ENCODE peak calls at places on chromosomes 3 and 15, in four cellular contexts. I is upper lobe of left lung, H is heart right ventricle, F is psoas muscle. P is an unnamed sample.

GRCh38 chr3:42601898-42602581 is 1.6 kb downstream of the NKTR start:
- DNase-seq in I (no peak), F (no peak), H (no peak), P (no peak)

GRCh38 chr3:187062526-187063177 is 76.6 kb downstream of the RPL39L start:
- DNase-seq in F (no peak), H (no peak), I (no peak), P (no peak)

GRCh38 chr3:67832807-67833206 is 178.4 kb upstream of the SUCLG2 start:
- DNase-seq in F (no peak), H (no peak), I (no peak), P (no peak)

GRCh38 chr15:94855409-94856266 is 624.3 kb downstream of the MCTP2 start:
- DNase-seq in I (no peak), H (no peak), F (no peak), P (no peak)

GRCh38 chr3:141905129-141905528 is 28.7 kb downstream of the ATP1B3 start:
- DNase-seq in I (no peak), H (no peak), F (no peak), P (no peak)

GRCh38 chr3:120477826-120478225 is 27.0 kb upstream of the FSTL1 start:
- DNase-seq in I (no peak), F (no peak), H (no peak), P (no peak)

GRCh38 chr3:135970500-135971116 is 5.1 kb downstream of the PPP2R3A start:
- DNase-seq in I (no peak), H (no peak), F (no peak), P (no peak)

GRCh38 chr3:46078712-46079400 is 51.6 kb upstream of the XCR1 start:
- DNase-seq in H (peak; percentile 42), F (peak; percentile 83), I (peak; percentile 92), P (peak; percentile 98)

GRCh38 chr3:194395201-194395600 is 3.9 kb downstream of the GP5 start:
- DNase-seq in H (no peak), F (no peak), I (no peak), P (no peak)

GRCh38 chr15:52151353-52151752 is 38.8 kb upstream of the BCL2L10 start:
- DNase-seq in I (no peak), F (no peak), H (no peak), P (no peak)

GRCh38 chr3:156471431-156471830 is 83.5 kb downstream of the SSR3 start:
- DNase-seq in I (no peak), H (no peak), F (no peak), P (no peak)

GRCh38 chr3:117122609-117123008 is 413.0 kb downstream of the TUSC7 start:
- DNase-seq in I (no peak), F (no peak), H (no peak), P (no peak)

GRCh38 chr3:125313060-125313635 is 62.0 kb downstream of the ZNF148 start:
- DNase-seq in I (no peak), F (no peak), H (no peak), P (no peak)

GRCh38 chr15:90834626-90835025 is 33.8 kb upstream of the FURIN start:
- DNase-seq in F (no peak), H (no peak), I (no peak), P (no peak)

GRCh38 chr3:104785966-104786365 is 580.7 kb upstream of the ALCAM start:
- DNase-seq in I (no peak), H (no peak), F (no peak), P (no peak)

GRCh38 chr3:16249336-16249735 is 15.4 kb downstream of the DPH3 start:
- DNase-seq in F (no peak), I (no peak), H (no peak), P (no peak)

GRCh38 chr15:29835301-29835700 is 13.0 kb upstream of the TJP1 start:
- DNase-seq in I (no peak), F (no peak), H (no peak), P (no peak)

GRCh38 chr15:75353604-75354003 is 6.8 kb downstream of the NEIL1 start:
- DNase-seq in H (no peak), F (no peak), I (no peak), P (no peak)

GRCh38 chr3:111605493-111605892 is 10.3 kb upstream of the ZBED2 start:
- DNase-seq in F (no peak), H (no peak), I (no peak), P (no peak)

GRCh38 chr3:160544837-160545236 is 20.5 kb downstream of the KPNA4 start:
- DNase-seq in I (no peak), H (no peak), F (no peak), P (no peak)

GRCh38 chr15:45449878-45450277 is 71.5 kb upstream of the GATM start:
- DNase-seq in H (no peak), F (no peak), I (peak; percentile 95), P (no peak)

GRCh38 chr3:45182915-45183881 is 37.0 kb upstream of the CDCP1 start:
- DNase-seq in I (peak; percentile 84), H (no peak), F (no peak), P (no peak)

GRCh38 chr3:169954142-169954756 is 12.4 kb upstream of the SEC62 start:
- DNase-seq in F (no peak), H (no peak), I (no peak), P (no peak)

GRCh38 chr3:102174312-102174712 is 260.5 kb upstream of the ZPLD1 start:
- DNase-seq in H (no peak), F (no peak), I (no peak), P (no peak)

GRCh38 chr15:62119224-62119925 is 45.7 kb downstream of the C2CD4B start:
- DNase-seq in F (no peak), H (no peak), I (no peak), P (no peak)

DNA sequence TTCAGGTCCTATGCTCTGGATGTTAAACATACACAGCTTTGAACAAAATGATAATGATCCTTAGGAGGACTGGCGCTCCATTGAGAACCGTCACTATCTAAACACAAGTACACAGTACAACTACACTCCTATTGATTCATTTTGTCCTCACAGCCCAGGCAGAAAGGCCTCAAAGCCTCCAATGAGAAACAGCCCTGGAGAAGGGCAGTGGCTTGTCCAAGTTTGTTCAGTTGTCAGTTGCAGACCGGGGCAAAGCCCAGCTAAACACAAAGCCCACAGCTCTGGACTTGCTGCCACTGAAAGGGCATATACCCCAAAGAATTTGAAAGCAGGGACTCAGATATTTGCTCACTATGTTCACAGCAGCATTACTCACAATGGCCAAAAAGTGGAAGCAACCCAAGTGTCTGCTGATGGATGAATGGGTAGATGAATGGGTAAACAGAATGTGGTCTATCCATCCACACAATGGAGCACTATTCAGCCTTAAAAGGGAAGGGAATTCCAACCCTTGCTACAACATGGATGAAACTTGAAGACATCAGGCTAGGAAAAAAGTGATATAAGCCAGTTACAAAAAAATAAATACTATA is 34.7 kb downstream of the NUP210 start:
- DNase-seq in H (no peak), F (no peak), I (no peak), P (no peak)
- H3K36me3 ChIP-seq in H (no peaks in the 10 kb centered on the region), F (peaks cover 74% of the 10 kb centered on the region), I (peaks cover 6% of the 10 kb centered on the region), P (peaks cover 11% of the 10 kb centered on the region)

GRCh38 chr3:185145511-185145910 is 7.3 kb downstream of the C3orf70 start:
- DNase-seq in H (no peak), I (no peak), F (no peak), P (no peak)
- TF ChIP-seq CTCF in H (no peak), I (no peak), F (no peak), P (no peak)

DNA sequence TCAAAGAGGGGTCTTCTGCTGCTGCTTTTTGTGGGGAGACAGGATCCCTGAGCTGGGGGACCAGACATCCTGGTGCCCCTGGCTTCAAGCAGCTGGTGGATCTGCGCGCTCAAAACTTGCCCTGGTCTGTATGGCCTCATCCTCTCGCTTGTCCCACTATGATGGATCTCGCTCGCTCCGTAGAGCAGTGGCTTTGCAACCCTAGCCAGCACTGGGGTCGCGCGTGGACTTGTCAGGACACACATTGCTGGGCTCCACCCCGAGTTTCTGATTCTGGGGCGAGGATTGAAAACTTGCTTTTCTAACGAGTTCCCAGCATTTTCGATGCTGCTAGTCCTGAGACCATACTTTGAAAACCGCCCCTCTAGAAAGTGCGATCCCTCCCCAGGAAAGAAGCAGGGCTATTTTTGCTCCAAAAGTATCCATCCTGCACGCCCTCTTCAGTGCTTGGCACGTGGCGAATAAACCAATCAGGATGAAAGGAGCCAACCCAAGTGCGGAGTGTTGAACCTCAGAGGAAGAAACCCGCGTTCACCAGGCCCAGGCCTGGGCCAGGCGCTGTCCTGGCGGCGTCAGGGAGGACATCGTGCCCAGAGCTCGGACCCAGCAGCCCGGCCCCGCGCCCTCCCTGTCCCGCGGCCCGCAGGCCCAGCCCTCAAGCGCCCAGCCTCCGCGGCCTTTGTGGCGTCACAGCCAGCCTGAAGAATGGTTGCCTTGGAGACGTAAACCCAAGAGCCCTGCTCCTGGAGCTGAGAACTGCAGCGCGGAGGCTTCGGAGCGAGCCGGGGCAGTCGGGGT is at the start of gene CFAP100:
- DNase-seq in I (peak; percentile 63), F (peak; percentile 57), H (peak; percentile 41), P (peak; percentile 71)
- H3K4me3 ChIP-seq in I (peak within 1 kb of the TSS; percentile 38), F (peak within 1 kb of the TSS; percentile 54), H (peak within 1 kb of the TSS; percentile 14), P (peak within 1 kb of the TSS; percentile 44)

DNA sequence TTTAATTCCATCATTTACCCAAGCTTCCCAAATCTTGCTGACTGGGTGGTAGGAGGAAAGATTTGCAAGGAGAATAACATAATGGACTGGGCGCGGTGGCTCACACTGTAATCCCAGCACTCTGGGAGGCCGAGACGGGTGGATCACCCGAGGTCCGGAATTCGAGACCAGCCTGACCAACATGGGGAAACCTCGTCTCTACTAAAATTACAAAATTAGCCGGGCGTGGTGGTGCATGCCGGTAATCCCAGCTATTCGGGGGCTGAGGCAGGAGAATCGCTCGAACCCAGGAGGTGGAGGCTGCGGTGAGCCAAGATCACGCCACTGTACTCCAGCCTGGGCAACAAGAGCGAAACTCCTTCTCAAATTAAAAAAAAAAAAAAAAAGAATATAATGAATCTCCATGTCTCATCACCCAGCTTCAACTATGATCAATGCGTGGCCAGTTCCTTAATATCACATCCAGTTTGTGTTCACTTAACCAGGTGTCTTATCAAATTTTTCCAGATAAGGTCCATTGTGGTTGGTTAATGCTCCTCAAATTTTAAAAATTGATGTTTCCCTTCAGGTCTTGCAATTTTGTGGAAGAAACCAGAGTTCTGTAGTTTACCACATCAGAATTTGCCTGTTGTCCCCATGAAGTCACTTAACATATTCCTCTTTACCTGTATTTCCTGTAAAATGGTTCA is 1.3 kb upstream of the ABCF3 start:
- DNase-seq in F (no peak), H (no peak), I (no peak), P (no peak)
- H3K36me3 ChIP-seq in F (peaks cover 79% of the 10 kb centered on the region), H (peaks cover 21% of the 10 kb centered on the region), I (peaks cover 62% of the 10 kb centered on the region), P (peaks cover 69% of the 10 kb centered on the region)

GRCh38 chr3:193228206-193228605 is 12.8 kb upstream of the PLAAT1 start:
- DNase-seq in H (no peak), I (no peak), F (no peak), P (no peak)
- TF ChIP-seq CTCF in H (no peak), I (no peak), F (no peak), P (no peak)

GRCh38 chr3:10247679-10248183 is 528 bp upstream of the TATDN2 start:
- DNase-seq in H (no peak), F (no peak), I (no peak), P (no peak)
- H3K4me3 ChIP-seq in H (peak overlapping the region; percentile 80), F (peak overlapping the region; percentile 78), I (peak overlapping the region; percentile 93), P (peak overlapping the region; percentile 75)

DNA sequence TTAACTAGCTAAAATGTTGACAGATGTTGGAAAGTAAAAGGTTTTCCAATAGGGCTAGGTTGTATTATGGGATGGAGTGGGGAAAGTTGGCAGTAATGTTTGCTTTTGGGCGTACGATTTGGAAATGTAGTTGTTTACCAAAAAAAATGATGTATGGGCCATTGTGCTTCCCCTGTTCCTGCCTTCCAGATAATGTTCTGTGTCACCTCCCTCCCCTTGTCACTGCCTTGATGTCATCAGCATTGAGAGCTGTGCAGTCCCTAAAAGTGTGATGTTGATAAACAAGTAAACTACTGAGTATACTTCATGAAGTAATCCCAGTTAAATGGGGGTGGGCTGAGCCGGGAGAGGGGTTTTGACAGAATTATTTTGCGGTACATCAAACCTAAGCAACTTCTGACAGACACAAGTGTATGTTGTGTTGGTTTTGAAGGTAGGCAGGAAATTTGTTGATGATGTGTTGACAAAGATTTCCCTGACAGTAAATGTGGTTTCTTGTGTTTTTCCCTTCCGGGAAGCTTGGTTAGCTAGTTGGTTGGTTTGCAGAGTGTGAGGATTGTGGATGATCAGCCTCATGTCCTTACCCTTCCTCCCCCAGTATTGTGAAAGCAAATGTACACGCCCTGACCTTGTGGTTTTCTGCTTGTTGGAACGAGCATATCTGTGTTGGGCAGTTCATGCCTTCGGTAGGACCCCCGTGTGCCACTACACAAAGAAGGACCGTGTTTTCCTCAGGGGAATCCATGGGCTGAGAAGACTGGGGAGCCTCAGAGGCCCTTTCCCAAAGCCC is 87.3 kb downstream of the PGPEP1L start:
- DNase-seq in F (no peak), I (no peak), H (no peak), P (no peak)
- H3K36me3 ChIP-seq in F (peaks cover 67% of the 10 kb centered on the region), I (peaks cover 39% of the 10 kb centered on the region), H (no peaks in the 10 kb centered on the region), P (peaks cover 88% of the 10 kb centered on the region)

P was measured in tibial artery.